ENCODE peak calls at places on chromosomes 13 and 19, in nine cellular contexts. C is IMR-90, M is gastrocnemius medialis, U is spleen, G is lower leg skin, E is right lobe of liver, N is testis, A is uterus, R is adrenal gland. B is an unnamed sample.

GRCh38 chr13:25069911-25070310 is 26.0 kb upstream of the PABPC3 start:
- DNase-seq in C (no peak), M (no peak), U (no peak), G (no peak), E (no peak), N (no peak), A (no peak), R (no peak), B (no peak)

GRCh38 chr13:76512676-76513277 is 373.4 kb downstream of the KCTD12 start:
- DNase-seq in C (peak), M (no peak), U (no peak), G (no peak), E (no peak), N (no peak), A (no peak), R (no peak), B (peak)

GRCh38 chr13:88074794-88075509 is 403.8 kb downstream of the SLITRK5 start:
- DNase-seq in C (no peak), M (peak), U (no peak), G (peak), E (no peak), N (no peak), A (peak), R (no peak), B (no peak)

GRCh38 chr13:93180376-93180966 is 46.1 kb upstream of the GPC6 start:
- DNase-seq in C (peak), M (no peak), U (no peak), G (no peak), E (no peak), N (no peak), A (no peak), R (no peak), B (no peak)

GRCh38 chr13:21343659-21344058 is 115.4 kb downstream of the ZDHHC20 start:
- DNase-seq in C (no peak), M (no peak), U (no peak), G (no peak), E (no peak), N (no peak), A (no peak), R (no peak), B (no peak)

GRCh38 chr13:33263484-33263883 is 22.1 kb downstream of the STARD13 start:
- DNase-seq in C (no peak), M (no peak), U (no peak), G (no peak), E (no peak), N (no peak), A (no peak), R (no peak), B (no peak)

GRCh38 chr19:39067104-39067503 is 17.1 kb upstream of the ACP7 start:
- DNase-seq in C (no peak), M (no peak), U (no peak), G (no peak), E (no peak), N (no peak), A (no peak), R (no peak), B (no peak)

GRCh38 chr13:40492511-40492910 is 173.9 kb downstream of the FOXO1 start:
- DNase-seq in C (no peak), M (peak), U (no peak), G (no peak), E (no peak), N (no peak), A (no peak), R (no peak), B (no peak)

GRCh38 chr19:15629003-15629880 is 11.5 kb upstream of the CYP4F3 start:
- DNase-seq in C (peak), M (peak), U (peak), G (peak), E (peak), N (peak), A (peak), R (peak), B (peak)

GRCh38 chr19:2983351-2984195 is 6.2 kb downstream of the TLE6 start:
- DNase-seq in C (peak), M (peak), U (no peak), G (no peak), E (no peak), N (peak), A (peak), R (peak), B (no peak)

GRCh38 chr19:43820098-43820860 is 6.8 kb upstream of the ZNF283 start:
- DNase-seq in C (peak), M (no peak), U (no peak), G (no peak), E (no peak), N (peak), A (peak), R (no peak), B (peak)

GRCh38 chr13:106690779-106691178 is 122.8 kb upstream of the ARGLU1 start:
- DNase-seq in C (no peak), M (no peak), U (no peak), G (no peak), E (no peak), N (no peak), A (no peak), R (peak), B (no peak)

GRCh38 chr19:38675611-38676010 is 28.2 kb downstream of the ACTN4 start:
- DNase-seq in C (no peak), M (peak), U (no peak), G (no peak), E (no peak), N (no peak), A (no peak), R (no peak), B (peak)

GRCh38 chr19:33677745-33678426 is 56.1 kb downstream of the CHST8 start:
- DNase-seq in C (no peak), M (no peak), U (peak), G (no peak), E (peak), N (no peak), A (no peak), R (no peak), B (no peak)

GRCh38 chr13:54226866-54227265 is 1198.3 kb downstream of the OLFM4 start:
- DNase-seq in C (no peak), M (no peak), U (no peak), G (no peak), E (no peak), N (no peak), A (no peak), R (no peak), B (no peak)

GRCh38 chr19:42252365-42253244 is 2.3 kb downstream of the ERF start:
- DNase-seq in C (peak), M (peak), U (peak), G (peak), E (no peak), N (peak), A (peak), R (peak), B (peak)

GRCh38 chr13:107450931-107451330 is 764.4 kb downstream of the LIG4 start:
- DNase-seq in C (peak), M (no peak), U (no peak), G (no peak), E (no peak), N (no peak), A (no peak), R (no peak), B (no peak)

GRCh38 chr19:41311072-41311471 is 1.1 kb downstream of the CCDC97 start:
- DNase-seq in C (no peak), M (no peak), U (no peak), G (no peak), E (no peak), N (no peak), A (no peak), R (no peak), B (peak)

GRCh38 chr19:12034610-12035009 is 869 bp downstream of the ZNF433 start:
- DNase-seq in C (no peak), M (no peak), U (no peak), G (no peak), E (no peak), N (no peak), A (no peak), R (no peak), B (peak)

GRCh38 chr19:16208847-16209246 is 11.1 kb downstream of the AP1M1 start:
- DNase-seq in C (no peak), M (no peak), U (peak), G (no peak), E (peak), N (no peak), A (no peak), R (no peak), B (no peak)

GRCh38 chr19:12847159-12848139 is 9.1 kb downstream of the MAST1 start:
- DNase-seq in C (peak), M (peak), U (peak), G (peak), E (peak), N (peak), A (peak), R (peak), B (peak)

GRCh38 chr13:24680258-24680920 is at the start of gene ATP12A:
- DNase-seq in C (no peak), M (no peak), U (no peak), G (no peak), E (no peak), N (peak), A (no peak), R (no peak), B (no peak)

GRCh38 chr13:101640797-101641400 is 188.4 kb downstream of the ITGBL1 start:
- DNase-seq in C (peak), M (no peak), U (no peak), G (no peak), E (no peak), N (no peak), A (no peak), R (no peak), B (no peak)

GRCh38 chr19:53966931-53967330 is 4.2 kb downstream of the CACNG8 start:
- DNase-seq in C (no peak), M (no peak), U (no peak), G (no peak), E (no peak), N (no peak), A (no peak), R (no peak), B (no peak)

GRCh38 chr13:101624981-101625380 is 172.5 kb downstream of the ITGBL1 start:
- DNase-seq in C (no peak), M (no peak), U (no peak), G (no peak), E (no peak), N (no peak), A (no peak), R (no peak), B (no peak)

GRCh38 chr13:44932171-44932849 is 57.0 kb downstream of the NUFIP1 start:
- DNase-seq in C (peak), M (no peak), U (no peak), G (no peak), E (no peak), N (no peak), A (no peak), R (no peak), B (no peak)

GRCh38 chr13:61086052-61086451 is 329.6 kb downstream of the PCDH20 start:
- DNase-seq in C (no peak), M (no peak), U (no peak), G (no peak), E (no peak), N (no peak), A (no peak), R (no peak), B (no peak)

GRCh38 chr19:30315159-30315558 is 57.0 kb upstream of the ZNF536 start:
- DNase-seq in C (no peak), M (no peak), U (no peak), G (no peak), E (no peak), N (no peak), A (no peak), R (no peak), B (no peak)

GRCh38 chr19:32464279-32464678 is 58.7 kb downstream of the DPY19L3 start:
- DNase-seq in C (peak), M (no peak), U (no peak), G (no peak), E (no peak), N (no peak), A (no peak), R (no peak), B (peak)

GRCh38 chr19:2249010-2249866 is at the start of gene AMH:
- DNase-seq in C (no peak), M (peak), U (no peak), G (no peak), E (no peak), N (peak), A (no peak), R (peak), B (no peak)

GRCh38 chr19:56764296-56764695 is 76.2 kb downstream of the PEG3 start:
- DNase-seq in C (no peak), M (no peak), U (no peak), G (no peak), E (no peak), N (no peak), A (no peak), R (no peak), B (no peak)

GRCh38 chr19:5995606-5996005 is 17.7 kb upstream of the RANBP3 start:
- DNase-seq in C (no peak), M (no peak), U (no peak), G (no peak), E (no peak), N (no peak), A (no peak), R (no peak), B (no peak)

GRCh38 chr19:5994407-5995165 is 16.6 kb upstream of the RANBP3 start:
- DNase-seq in C (no peak), M (no peak), U (no peak), G (no peak), E (no peak), N (no peak), A (no peak), R (no peak), B (no peak)

GRCh38 chr19:5996102-5996501 is 18.2 kb upstream of the RANBP3 start:
- DNase-seq in C (no peak), M (no peak), U (no peak), G (no peak), E (no peak), N (no peak), A (no peak), R (no peak), B (no peak)

GRCh38 chr19:5997371-5997770 is 19.4 kb upstream of the RANBP3 start:
- DNase-seq in C (no peak), M (no peak), U (no peak), G (no peak), E (no peak), N (no peak), A (no peak), R (no peak), B (no peak)

GRCh38 chr19:5996598-5997320 is 18.8 kb upstream of the RANBP3 start:
- DNase-seq in C (no peak), M (no peak), U (no peak), G (no peak), E (no peak), N (peak), A (no peak), R (no peak), B (no peak)
- TF ChIP-seq POLR2A in C (no peak), M (no peak), U (no peak), G (no peak), E (no peak), N (no peak), A (no peak), R (no peak), B (no peak)

GRCh38 chr19:10106100-10106936 is at the start of gene PPAN:
- DNase-seq in C (peak), M (peak), U (peak), G (peak), E (peak), N (peak), A (peak), R (peak), B (peak)
- TF ChIP-seq POLR2A in C (peak), M (peak), U (peak), G (no peak), E (peak), N (no peak), A (peak), R (peak), B (peak)

GRCh38 chr19:48321622-48322591 is 3.4 kb upstream of the EMP3 start:
- DNase-seq in C (peak), M (peak), U (peak), G (peak), E (peak), N (peak), A (peak), R (peak), B (peak)

GRCh38 chr19:48325265-48325910 is at the start of gene EMP3:
- DNase-seq in C (peak), M (peak), U (peak), G (peak), E (peak), N (peak), A (peak), R (peak), B (peak)

GRCh38 chr19:48318286-48318987 is 6.9 kb upstream of the EMP3 start:
- DNase-seq in C (no peak), M (no peak), U (peak), G (no peak), E (no peak), N (no peak), A (no peak), R (no peak), B (no peak)

GRCh38 chr19:48319647-48320537 is 5.5 kb upstream of the EMP3 start:
- DNase-seq in C (peak), M (peak), U (peak), G (peak), E (peak), N (peak), A (peak), R (peak), B (peak)

DNA sequence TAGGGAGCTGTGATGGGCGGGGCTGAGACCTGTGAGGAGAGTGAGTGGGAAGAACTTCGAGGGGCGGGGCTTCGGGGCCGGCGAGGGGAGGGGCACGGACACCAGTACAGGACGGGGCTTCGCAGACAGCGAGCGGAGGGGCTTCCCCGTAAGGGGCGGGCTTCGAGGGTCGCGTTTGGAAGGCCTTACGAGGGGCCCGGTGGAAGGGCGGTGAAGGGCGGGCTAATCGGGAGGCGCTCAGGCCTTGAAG is 4.1 kb upstream of the EMP3 start:
- DNase-seq in C (peak), M (peak), U (peak), G (peak), E (peak), N (peak), A (peak), R (peak), B (peak)
- TF ChIP-seq POLR2A in C (no peak), M (peak), U (no peak), G (peak), E (no peak), N (peak), A (no peak), R (no peak), B (no peak)

GRCh38 chr13:79485014-79485441 is 4.1 kb downstream of the NDFIP2 start:
- DNase-seq in C (peak), M (peak), U (no peak), G (peak), E (peak), N (no peak), A (no peak), R (peak), B (no peak)
- TF ChIP-seq POLR2A in C (no peak), M (no peak), U (no peak), G (no peak), E (peak), N (no peak), A (no peak), R (peak), B (no peak)

GRCh38 chr13:109787135-109787954 is 962 bp upstream of the IRS2 start:
- DNase-seq in C (peak), M (peak), U (peak), G (peak), E (peak), N (peak), A (peak), R (peak), B (peak)
- TF ChIP-seq POLR2A in C (no peak), M (no peak), U (no peak), G (no peak), E (peak), N (no peak), A (no peak), R (peak), B (peak)

DNA sequence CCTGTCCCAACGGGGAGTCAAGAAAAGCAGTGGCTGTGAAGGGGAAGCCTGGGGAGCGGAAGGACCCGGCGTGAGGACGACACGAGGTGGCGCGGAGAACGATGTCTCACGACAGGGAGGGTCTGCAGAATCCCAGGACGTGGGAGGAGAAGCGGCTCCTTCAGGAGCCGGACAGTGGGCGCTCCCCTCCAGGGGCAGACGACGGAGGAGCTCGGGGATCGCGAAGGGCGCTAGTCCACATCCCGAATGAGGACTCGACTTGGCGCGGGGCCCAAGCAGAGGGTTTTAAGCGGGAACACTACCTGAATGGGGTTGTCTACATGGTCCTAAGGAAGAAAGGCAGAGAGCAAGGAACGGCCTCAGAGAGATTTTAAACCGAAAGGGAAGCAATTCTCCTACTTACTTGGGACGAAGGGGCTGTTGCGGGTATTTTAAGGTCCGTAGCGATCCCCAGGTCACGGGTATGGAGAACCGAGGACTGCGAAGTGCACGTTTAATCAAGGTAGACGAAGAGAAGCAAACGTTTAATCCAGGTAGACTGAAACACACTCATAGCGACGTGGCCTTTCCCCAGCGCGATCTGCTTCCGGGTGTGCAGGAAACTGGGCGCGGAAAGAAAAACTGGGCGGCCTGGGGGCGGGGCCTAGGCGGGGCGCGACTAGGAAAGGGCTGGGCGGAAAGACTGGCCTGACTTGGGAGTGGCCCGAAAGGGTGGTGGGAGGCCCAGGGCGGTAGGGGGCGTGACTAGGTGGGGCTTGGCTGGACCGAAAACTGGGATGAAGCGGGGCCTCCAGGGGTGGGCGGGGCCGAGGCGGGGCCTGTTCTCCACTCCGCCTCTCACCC is at the start of gene ZNF841:
- DNase-seq in C (peak), M (peak), U (peak), G (peak), E (peak), N (peak), A (peak), R (peak), B (peak)
- TF ChIP-seq POLR2A in C (peak), M (no peak), U (no peak), G (no peak), E (no peak), N (no peak), A (peak), R (peak), B (peak)

GRCh38 chr19:1239796-1240737 is 1.5 kb upstream of the ATP5F1D start:
- DNase-seq in C (peak), M (peak), U (peak), G (peak), E (peak), N (peak), A (peak), R (peak), B (peak)
- TF ChIP-seq POLR2A in C (peak), M (peak), U (no peak), G (no peak), E (no peak), N (no peak), A (peak), R (no peak), B (no peak)

GRCh38 chr19:35545001-35545854 is at the start of gene TMEM147:
- DNase-seq in C (peak), M (peak), U (peak), G (peak), E (peak), N (peak), A (peak), R (peak), B (peak)
- TF ChIP-seq POLR2A in C (peak), M (peak), U (no peak), G (no peak), E (peak), N (no peak), A (peak), R (peak), B (peak)